ENCODE peak calls at places on chromosomes 7 and 10, in ten cellular contexts. T is cardiac fibroblast, F is left ventricle myocardium inferior, X is BE2C, K is AG09309, U is choroid plexus epithelial cell, A is GM06990, J is NB4, L is adrenal gland, D is GM23338. G is an unnamed sample.

GRCh38 chr7:45457591-45457990 is 116.6 kb upstream of the ADCY1 start:
- DNase-seq in K (no peak), X (peak; percentile 70), F (no peak), A (no peak), J (no peak), D (no peak), U (no peak), T (no peak), L (no peak), G (no peak)

GRCh38 chr7:101232141-101232821 is 5.3 kb downstream of the CLDN15 start:
- DNase-seq in D (peak; percentile 89), X (no peak), J (no peak), L (no peak), U (no peak), A (no peak), T (no peak), K (no peak), F (no peak), G (no peak)

GRCh38 chr10:59582779-59583178 is 126.9 kb downstream of the SLC16A9 start:
- DNase-seq in L (no peak), J (no peak), X (no peak), D (no peak), K (no peak), T (no peak), U (no peak), F (no peak), A (no peak), G (no peak)

GRCh38 chr10:119441921-119442757 is 100.4 kb downstream of the RGS10 start:
- DNase-seq in X (no peak), A (peak; percentile 64), D (no peak), U (no peak), J (no peak), L (no peak), F (no peak), K (no peak), T (no peak), G (no peak)

GRCh38 chr10:24382979-24383663 is 174.2 kb downstream of the KIAA1217 start:
- DNase-seq in T (peak; percentile 14), J (no peak), D (peak; percentile 41), X (no peak), U (no peak), L (no peak), F (no peak), K (no peak), A (no peak), G (peak; percentile 35)

GRCh38 chr10:132912225-132912684 is 30.1 kb downstream of the CFAP46 start:
- DNase-seq in J (no peak), D (no peak), X (no peak), U (no peak), L (no peak), T (no peak), A (no peak), F (no peak), K (no peak), G (no peak)

GRCh38 chr7:78642751-78643150 is 810.7 kb downstream of the MAGI2 start:
- DNase-seq in F (no peak), A (no peak), X (no peak), U (no peak), T (no peak), L (no peak), K (no peak), D (no peak), J (no peak), G (no peak)

GRCh38 chr7:115476666-115477065 is 553.9 kb downstream of the TFEC start:
- DNase-seq in X (no peak), J (no peak), A (no peak), T (no peak), F (no peak), K (no peak), D (peak; percentile 21), L (no peak), U (no peak), G (no peak)

GRCh38 chr7:32588657-32589056 is 93.4 kb downstream of the AVL9 start:
- DNase-seq in J (peak; percentile 98), U (peak; percentile 94), A (no peak), F (no peak), D (no peak), K (peak; percentile 59), L (no peak), T (peak; percentile 83), X (no peak), G (peak; percentile 46)

GRCh38 chr7:103574536-103574935 is 128.5 kb upstream of the SLC26A5 start:
- DNase-seq in X (no peak), J (no peak), L (no peak), T (no peak), F (no peak), K (no peak), A (no peak), D (no peak), U (no peak), G (no peak)

GRCh38 chr7:116432517-116432916 is 67.0 kb upstream of the CAV2 start:
- DNase-seq in F (no peak), T (no peak), K (no peak), A (no peak), X (no peak), J (no peak), U (no peak), D (no peak), L (no peak), G (no peak)

GRCh38 chr7:40658731-40659130 is 523.9 kb downstream of the SUGCT start:
- DNase-seq in K (peak; percentile 20), J (no peak), F (no peak), L (no peak), U (peak; percentile 15), X (no peak), T (peak; percentile 44), A (no peak), D (no peak), G (peak; percentile 50)

GRCh38 chr7:12731775-12732174 is 44.3 kb downstream of the ARL4A start:
- DNase-seq in L (no peak), U (no peak), X (no peak), F (no peak), D (no peak), T (no peak), J (no peak), K (no peak), A (no peak), G (peak; percentile 56)

GRCh38 chr7:101410743-101411476 is 48.2 kb downstream of the COL26A1 start:
- DNase-seq in U (peak; percentile 33), A (no peak), D (no peak), X (peak; percentile 57), K (no peak), T (peak; percentile 25), F (peak; percentile 22), L (peak; percentile 72), J (no peak), G (peak; percentile 6)

GRCh38 chr10:17651891-17652290 is 7.9 kb downstream of the STAM start:
- DNase-seq in K (no peak), A (no peak), U (peak; percentile 47), J (no peak), L (no peak), F (no peak), T (peak; percentile 33), X (no peak), D (no peak), G (peak; percentile 28)

GRCh38 chr7:214410-215212 is 22.2 kb downstream of the FAM20C start:
- DNase-seq in K (no peak), F (no peak), A (no peak), U (peak; percentile 75), L (no peak), T (peak; percentile 58), D (no peak), J (no peak), X (no peak), G (no peak)
- H3K4me3 ChIP-seq in K (no peak overlapping the region), F (no peak overlapping the region), A (no peak overlapping the region), U (no peak overlapping the region), L (no peak overlapping the region), T (no peak overlapping the region), D (no peak overlapping the region), J (no peak overlapping the region), X (no peak overlapping the region), G (no peak overlapping the region)

GRCh38 chr10:3867454-3868273 is 82.7 kb upstream of the KLF6 start:
- DNase-seq in L (no peak), J (no peak), F (no peak), T (no peak), A (no peak), X (no peak), K (no peak), U (no peak), D (no peak), G (peak; percentile 34)
- TF ChIP-seq CTCF in L (no peak), J (no peak), F (no peak), T (no peak), A (no peak), X (no peak), K (no peak), U (no peak), D (no peak), G (no peak)

GRCh38 chr10:93063977-93064660 is 3.5 kb downstream of the CYP26C1 start:
- DNase-seq in X (no peak), F (no peak), A (no peak), K (no peak), U (no peak), J (no peak), L (no peak), D (no peak), T (no peak), G (no peak)

GRCh38 chr10:93060887-93061593 is 442 bp downstream of the CYP26C1 start:
- DNase-seq in L (no peak), F (no peak), J (no peak), D (peak; percentile 42), U (no peak), K (no peak), A (no peak), X (no peak), T (no peak), G (no peak)

GRCh38 chr10:93063217-93063976 is 2.8 kb downstream of the CYP26C1 start:
- DNase-seq in K (no peak), T (no peak), A (no peak), X (no peak), J (no peak), F (no peak), L (no peak), U (no peak), D (no peak), G (no peak)

GRCh38 chr10:93061594-93062498 is 1.2 kb downstream of the CYP26C1 start:
- DNase-seq in X (no peak), F (no peak), U (peak; percentile 35), L (no peak), T (no peak), D (peak; percentile 52), A (no peak), J (no peak), K (no peak), G (peak; percentile 30)

GRCh38 chr10:93062499-93063216 is 2.1 kb downstream of the CYP26C1 start:
- DNase-seq in U (peak; percentile 44), K (no peak), D (peak; percentile 85), X (no peak), F (no peak), T (peak; percentile 53), A (no peak), J (no peak), L (no peak), G (peak; percentile 45)
- H3K4me3 ChIP-seq in U (peak overlapping the region; percentile 38), K (peak overlapping the region; percentile 41), D (peak overlapping the region; percentile 63), X (no peak overlapping the region), F (peak overlapping the region; percentile 54), T (peak overlapping the region; percentile 45), A (no peak overlapping the region), J (no peak overlapping the region), L (peak overlapping the region; percentile 18), G (peak overlapping the region; percentile 49)

GRCh38 chr7:104767113-104767512 is 246.9 kb upstream of the KMT2E start:
- DNase-seq in A (no peak), T (no peak), X (no peak), F (no peak), L (no peak), U (no peak), K (no peak), J (no peak), D (no peak), G (no peak)

GRCh38 chr7:104772405-104772821 is 241.6 kb upstream of the KMT2E start:
- DNase-seq in T (no peak), X (no peak), K (no peak), U (no peak), A (no peak), F (no peak), J (no peak), D (peak; percentile 76), L (no peak), G (no peak)

GRCh38 chr7:104767826-104768536 is 246.0 kb upstream of the KMT2E start:
- DNase-seq in K (no peak), T (no peak), J (no peak), U (no peak), L (no peak), D (peak; percentile 50), A (no peak), X (no peak), F (no peak), G (no peak)
- TF ChIP-seq CTCF in K (no peak), T (no peak), J (no peak), U (no peak), L (no peak), D (peak; percentile 68), A (no peak), X (no peak), F (no peak), G (no peak)

G was measured in fibroblast of the aortic adventitia.